ENCODE peak calls at places on chromosomes 11 and 22, in six cellular contexts. J, H, Z, L, U and K are unnamed samples.

GRCh38 chr22:18954941-18955571 is 19.0 kb upstream of the PRODH start:
- DNase-seq in J (no peak), H (no peak), Z (no peak), L (peak; percentile 53), U (no peak), K (no peak)

GRCh38 chr11:75611823-75612222 is 49.8 kb downstream of the SERPINH1 start:
- DNase-seq in J (no peak), H (no peak), Z (no peak), L (no peak), U (no peak), K (no peak)

GRCh38 chr22:30717331-30717921 is 22.8 kb downstream of the OSBP2 start:
- DNase-seq in J (no peak), H (no peak), Z (peak; percentile 92), L (no peak), U (no peak), K (no peak)

GRCh38 chr11:93567406-93567819 is 24.2 kb upstream of the SMCO4 start:
- DNase-seq in J (peak; percentile 95), H (peak; percentile 31), Z (peak; percentile 80), L (peak; percentile 86), U (peak; percentile 7), K (no peak)

GRCh38 chr22:17705565-17706450 is 67.3 kb downstream of the BCL2L13 start:
- DNase-seq in J (no peak), H (no peak), Z (no peak), L (no peak), U (no peak), K (no peak)

GRCh38 chr11:35234836-35235235 is 95.9 kb downstream of the CD44 start:
- DNase-seq in J (no peak), H (no peak), Z (no peak), L (no peak), U (no peak), K (no peak)

GRCh38 chr11:128334311-128335044 is 252.9 kb downstream of the ETS1 start:
- DNase-seq in J (no peak), H (peak; percentile 39), Z (no peak), L (no peak), U (no peak), K (no peak)

GRCh38 chr11:44785856-44786606 is 59.3 kb downstream of the TSPAN18 start:
- DNase-seq in J (peak; percentile 86), H (no peak), Z (no peak), L (no peak), U (no peak), K (no peak)

GRCh38 chr11:103636232-103636631 is 400.2 kb upstream of the DDI1 start:
- DNase-seq in J (no peak), H (no peak), Z (no peak), L (no peak), U (no peak), K (no peak)

GRCh38 chr11:130180491-130180890 is 20.9 kb downstream of the ST14 start:
- DNase-seq in J (no peak), H (no peak), Z (peak; percentile 22), L (no peak), U (no peak), K (peak; percentile 54)

GRCh38 chr22:26953380-26953807 is 296.0 kb downstream of the MIAT start:
- DNase-seq in J (no peak), H (no peak), Z (no peak), L (no peak), U (no peak), K (no peak)

GRCh38 chr11:68369161-68369560 is 56.8 kb downstream of the LRP5 start:
- DNase-seq in J (no peak), H (no peak), Z (no peak), L (no peak), U (no peak), K (no peak)

GRCh38 chr11:43404406-43404805 is 45.7 kb downstream of the TTC17 start:
- DNase-seq in J (no peak), H (no peak), Z (no peak), L (no peak), U (no peak), K (no peak)

GRCh38 chr11:46200537-46201281 is 76.8 kb upstream of the CREB3L1 start:
- DNase-seq in J (no peak), H (no peak), Z (peak; percentile 77), L (no peak), U (no peak), K (no peak)

GRCh38 chr22:40637181-40638150 is 947 bp upstream of the MRTFA start:
- DNase-seq in J (peak; percentile 41), H (peak; percentile 59), Z (no peak), L (peak; percentile 60), U (no peak), K (no peak)

GRCh38 chr11:22192642-22193347 is at the start of gene ANO5:
- DNase-seq in J (peak; percentile 20), H (peak; percentile 56), Z (no peak), L (peak; percentile 92), U (peak; percentile 44), K (peak; percentile 45)

GRCh38 chr11:114738954-114739353 is 60.6 kb downstream of the NXPE2 start:
- DNase-seq in J (peak; percentile 77), H (no peak), Z (peak; percentile 63), L (peak; percentile 57), U (no peak), K (peak; percentile 36)

GRCh38 chr22:24826710-24827285 is 20.8 kb downstream of the SGSM1 start:
- DNase-seq in J (no peak), H (no peak), Z (no peak), L (no peak), U (no peak), K (no peak)

GRCh38 chr11:4643084-4643483 is 698 bp upstream of the OR51E1 start:
- DNase-seq in J (no peak), H (no peak), Z (no peak), L (no peak), U (no peak), K (no peak)

GRCh38 chr22:32660292-32660691 is 141.2 kb upstream of the TIMP3 start:
- DNase-seq in J (peak; percentile 9), H (peak; percentile 68), Z (peak; percentile 71), L (peak; percentile 73), U (no peak), K (no peak)

GRCh38 chr22:27412866-27413445 is 388.6 kb downstream of the MN1 start:
- DNase-seq in J (no peak), H (no peak), Z (peak; percentile 22), L (no peak), U (no peak), K (no peak)

GRCh38 chr11:46271875-46272815 is 5.3 kb upstream of the CREB3L1 start:
- DNase-seq in J (no peak), H (no peak), Z (no peak), L (no peak), U (no peak), K (no peak)

GRCh38 chr11:105177658-105178057 is 38.1 kb upstream of the CARD18 start:
- DNase-seq in J (no peak), H (no peak), Z (peak; percentile 38), L (no peak), U (no peak), K (no peak)

GRCh38 chr11:126334665-126335462 is 20.6 kb upstream of the ST3GAL4 start:
- DNase-seq in J (no peak), H (no peak), Z (no peak), L (no peak), U (no peak), K (no peak)

GRCh38 chr11:72012091-72012630 is 13.5 kb downstream of the IL18BP start:
- DNase-seq in J (no peak), H (no peak), Z (no peak), L (no peak), U (no peak), K (no peak)

GRCh38 chr22:36612458-36612857 is 83.5 kb upstream of the EIF3D start:
- DNase-seq in J (no peak), H (no peak), Z (no peak), L (no peak), U (no peak), K (no peak)

GRCh38 chr22:29071261-29072045 is 1.4 kb upstream of the KREMEN1 start:
- DNase-seq in J (no peak), H (no peak), Z (peak; percentile 65), L (no peak), U (no peak), K (no peak)

GRCh38 chr22:44256860-44257560 is 55.7 kb downstream of the SHISAL1 start:
- DNase-seq in J (no peak), H (no peak), Z (no peak), L (no peak), U (no peak), K (no peak)

GRCh38 chr11:67251841-67252240 is 14.4 kb upstream of the GRK2 start:
- DNase-seq in J (no peak), H (no peak), Z (no peak), L (no peak), U (no peak), K (no peak)

GRCh38 chr11:25981998-25982397 is 349.9 kb upstream of the ANO3 start:
- DNase-seq in J (peak; percentile 58), H (no peak), Z (peak; percentile 51), L (no peak), U (no peak), K (no peak)

GRCh38 chr11:110434952-110435779 is 5.4 kb downstream of the FDX1 start:
- DNase-seq in J (no peak), H (no peak), Z (peak; percentile 58), L (no peak), U (no peak), K (no peak)

GRCh38 chr11:115848614-115849013 is 344.4 kb upstream of the CADM1 start:
- DNase-seq in J (no peak), H (no peak), Z (no peak), L (no peak), U (no peak), K (no peak)